ENCODE peak calls at places on chromosomes 4 and X, in seven cellular contexts. One of them, this sample, is unnamed.

GRCh38 chrX:116267511-116268040 is 97.0 kb downstream of the AGTR2 start:
- DNase-seq in PC-9: no peak
- DNase-seq in PC-3: no peak
- DNase-seq in SK-N-SH: no peak
- DNase-seq in GM23338: no peak
- DNase-seq in MM.1S: no peak
- DNase-seq in neural progenitor cell: no peak
- DNase-seq in this sample: peak; percentile 31

GRCh38 chrX:17081535-17081934 is 135.1 kb downstream of the REPS2 start:
- DNase-seq in PC-9: no peak
- DNase-seq in PC-3: no peak
- DNase-seq in neural progenitor cell: no peak
- DNase-seq in GM23338: no peak
- DNase-seq in SK-N-SH: no peak
- DNase-seq in MM.1S: no peak
- DNase-seq in this sample: no peak

GRCh38 chrX:153494541-153495361 is at the start of gene BGN:
- DNase-seq in GM23338: peak; percentile 52
- DNase-seq in neural progenitor cell: peak; percentile 69
- DNase-seq in PC-3: no peak
- DNase-seq in MM.1S: no peak
- DNase-seq in PC-9: peak; percentile 12
- DNase-seq in SK-N-SH: peak; percentile 68
- DNase-seq in this sample: peak; percentile 71

GRCh38 chrX:1427756-1428155 is 25.0 kb downstream of the ASMTL start:
- DNase-seq in MM.1S: no peak
- DNase-seq in PC-3: no peak
- DNase-seq in neural progenitor cell: no peak
- DNase-seq in GM23338: no peak
- DNase-seq in SK-N-SH: no peak
- DNase-seq in PC-9: no peak
- DNase-seq in this sample: no peak

GRCh38 chr4:174262624-174263444 is 20.6 kb downstream of the FBXO8 start:
- DNase-seq in PC-3: no peak
- DNase-seq in SK-N-SH: no peak
- DNase-seq in neural progenitor cell: no peak
- DNase-seq in GM23338: no peak
- DNase-seq in PC-9: no peak
- DNase-seq in MM.1S: no peak
- DNase-seq in this sample: no peak

GRCh38 chr4:175705407-175705806 is 106.7 kb downstream of the GPM6A start:
- DNase-seq in PC-3: no peak
- DNase-seq in neural progenitor cell: peak; percentile 80
- DNase-seq in MM.1S: no peak
- DNase-seq in PC-9: no peak
- DNase-seq in SK-N-SH: peak; percentile 11
- DNase-seq in GM23338: peak; percentile 65
- DNase-seq in this sample: peak; percentile 0

GRCh38 chr4:187993827-187994226 is 1.7 kb upstream of the ZFP42 start:
- DNase-seq in SK-N-SH: no peak
- DNase-seq in GM23338: peak; percentile 87
- DNase-seq in PC-9: peak; percentile 32
- DNase-seq in MM.1S: no peak
- DNase-seq in PC-3: peak; percentile 49
- DNase-seq in neural progenitor cell: peak; percentile 58
- DNase-seq in this sample: no peak

GRCh38 chr4:129614581-129614980 is 518.6 kb downstream of the C4orf33 start:
- DNase-seq in neural progenitor cell: peak; percentile 9
- DNase-seq in GM23338: no peak
- DNase-seq in PC-9: no peak
- DNase-seq in SK-N-SH: no peak
- DNase-seq in PC-3: no peak
- DNase-seq in MM.1S: no peak
- DNase-seq in this sample: no peak

GRCh38 chrX:151384807-151385206 is 12.2 kb upstream of the VMA21 start:
- DNase-seq in PC-9: no peak
- DNase-seq in neural progenitor cell: peak; percentile 2
- DNase-seq in PC-3: no peak
- DNase-seq in MM.1S: no peak
- DNase-seq in GM23338: peak; percentile 15
- DNase-seq in SK-N-SH: no peak
- DNase-seq in this sample: no peak

GRCh38 chrX:106608016-106608415 is 3.8 kb upstream of the RADX start:
- DNase-seq in GM23338: peak; percentile 64
- DNase-seq in PC-3: no peak
- DNase-seq in PC-9: no peak
- DNase-seq in SK-N-SH: no peak
- DNase-seq in neural progenitor cell: peak; percentile 25
- DNase-seq in MM.1S: no peak
- DNase-seq in this sample: no peak

GRCh38 chr4:118942465-118942864 is 53.8 kb downstream of the SYNPO2 start:
- DNase-seq in PC-3: peak; percentile 80
- DNase-seq in GM23338: no peak
- DNase-seq in PC-9: no peak
- DNase-seq in neural progenitor cell: no peak
- DNase-seq in SK-N-SH: peak; percentile 12
- DNase-seq in MM.1S: no peak
- DNase-seq in this sample: peak; percentile 26

GRCh38 chr4:185036842-185037241 is 18.6 kb downstream of the HELT start:
- DNase-seq in GM23338: peak; percentile 62
- DNase-seq in PC-9: no peak
- DNase-seq in MM.1S: no peak
- DNase-seq in neural progenitor cell: peak; percentile 21
- DNase-seq in PC-3: no peak
- DNase-seq in SK-N-SH: no peak
- DNase-seq in this sample: no peak

GRCh38 chr4:105401278-105401677 is 72.6 kb downstream of the PPA2 start:
- DNase-seq in SK-N-SH: no peak
- DNase-seq in GM23338: no peak
- DNase-seq in neural progenitor cell: no peak
- DNase-seq in MM.1S: no peak
- DNase-seq in PC-9: no peak
- DNase-seq in PC-3: no peak
- DNase-seq in this sample: no peak

GRCh38 chrX:151177141-151178027 is 1.0 kb downstream of the GPR50 start:
- DNase-seq in GM23338: peak; percentile 61
- DNase-seq in SK-N-SH: no peak
- DNase-seq in PC-9: no peak
- DNase-seq in MM.1S: no peak
- DNase-seq in neural progenitor cell: peak; percentile 63
- DNase-seq in PC-3: no peak
- DNase-seq in this sample: no peak

GRCh38 chr4:1978226-1978625 is 30.5 kb downstream of the NELFA start:
- DNase-seq in PC-9: no peak
- DNase-seq in GM23338: no peak
- DNase-seq in SK-N-SH: no peak
- DNase-seq in neural progenitor cell: no peak
- DNase-seq in MM.1S: no peak
- DNase-seq in PC-3: no peak
- DNase-seq in this sample: no peak

GRCh38 chr4:15799703-15800102 is 21.6 kb downstream of the CD38 start:
- DNase-seq in GM23338: no peak
- DNase-seq in MM.1S: no peak
- DNase-seq in SK-N-SH: no peak
- DNase-seq in PC-3: no peak
- DNase-seq in PC-9: no peak
- DNase-seq in neural progenitor cell: no peak
- DNase-seq in this sample: no peak
- H4K20me1 ChIP-seq in GM23338: no peaks in the 10 kb centered on the region
- H4K20me1 ChIP-seq in MM.1S: no peaks in the 10 kb centered on the region
- H4K20me1 ChIP-seq in SK-N-SH: no peaks in the 10 kb centered on the region
- H4K20me1 ChIP-seq in PC-3: no peaks in the 10 kb centered on the region
- H4K20me1 ChIP-seq in PC-9: no peaks in the 10 kb centered on the region
- H4K20me1 ChIP-seq in neural progenitor cell: no peaks in the 10 kb centered on the region
- H4K20me1 ChIP-seq in this sample: no peaks in the 10 kb centered on the region

DNA sequence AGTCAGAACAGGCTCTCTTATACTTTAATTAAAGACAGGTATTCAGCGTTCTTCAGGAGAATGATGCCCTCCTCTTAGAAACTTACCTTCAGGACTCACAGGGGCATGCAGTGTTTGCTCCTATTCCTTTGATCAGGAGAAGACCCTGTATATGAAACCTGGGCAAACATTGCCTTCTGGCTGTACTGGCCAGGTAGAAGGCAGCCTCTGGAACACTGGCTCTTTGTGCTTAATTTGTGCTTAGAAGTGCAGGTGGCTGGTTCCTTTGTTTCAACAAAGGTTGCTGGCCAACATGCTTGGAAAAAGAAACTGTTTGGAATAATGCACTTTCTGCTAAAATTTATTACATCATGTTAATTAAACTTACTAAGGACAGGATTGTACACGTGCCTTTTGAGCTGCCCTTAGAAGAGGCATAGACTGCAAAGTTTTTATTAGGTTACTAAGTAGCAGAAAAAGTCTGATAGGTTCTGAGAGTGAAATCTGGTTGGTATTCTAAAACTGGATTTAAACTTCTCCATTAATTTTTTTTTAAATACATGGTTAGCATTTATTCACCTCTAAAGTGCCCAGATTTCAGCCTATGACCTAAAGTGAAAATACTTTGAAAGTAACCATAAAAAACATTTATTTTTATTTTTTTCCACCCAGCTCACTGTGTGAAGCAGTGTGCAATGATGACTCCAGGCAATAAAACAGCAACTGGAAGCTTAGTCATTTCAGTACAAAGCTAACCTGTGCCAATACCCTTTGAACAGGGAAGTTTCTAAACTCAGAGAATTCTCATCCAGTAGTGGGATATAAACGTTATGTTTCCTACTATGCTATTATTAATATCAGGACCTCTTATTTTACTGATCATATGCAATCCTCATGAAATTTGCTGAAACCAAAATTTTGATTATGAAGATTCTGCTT is 11.3 kb downstream of the RASSF6 start:
- DNase-seq in GM23338: no peak
- DNase-seq in MM.1S: no peak
- DNase-seq in PC-9: no peak
- DNase-seq in neural progenitor cell: no peak
- DNase-seq in SK-N-SH: no peak
- DNase-seq in PC-3: peak; percentile 90
- DNase-seq in this sample: peak; percentile 52
- H3F3A ChIP-seq in GM23338: no peaks in the 10 kb centered on the region
- H3F3A ChIP-seq in MM.1S: peaks cover 22% of the 10 kb centered on the region
- H3F3A ChIP-seq in PC-9: no peaks in the 10 kb centered on the region
- H3F3A ChIP-seq in neural progenitor cell: no peaks in the 10 kb centered on the region
- H3F3A ChIP-seq in SK-N-SH: no peaks in the 10 kb centered on the region
- H3F3A ChIP-seq in PC-3: peaks cover 3% of the 10 kb centered on the region
- H3F3A ChIP-seq in this sample: no peaks in the 10 kb centered on the region

DNA sequence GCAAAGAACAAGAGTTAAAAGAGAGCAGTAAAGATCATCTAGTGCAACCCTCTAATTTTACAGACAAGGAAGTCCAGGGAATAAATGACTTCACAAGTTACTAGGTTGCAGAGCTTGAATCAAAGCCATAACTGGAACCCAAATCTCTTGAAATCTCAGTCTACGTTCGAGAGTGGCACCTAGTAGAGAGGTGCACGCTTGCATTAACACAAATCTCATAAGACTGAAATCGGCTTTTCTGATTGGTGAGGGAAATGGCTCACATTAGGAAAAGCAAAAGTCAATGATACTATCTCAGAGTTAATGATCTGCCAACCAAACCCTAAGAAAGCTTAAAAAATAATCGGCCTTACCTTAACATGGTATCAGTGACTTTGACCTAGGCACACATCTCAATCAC is 43.0 kb downstream of the FAT1 start:
- DNase-seq in GM23338: no peak
- DNase-seq in MM.1S: no peak
- DNase-seq in SK-N-SH: no peak
- DNase-seq in PC-9: no peak
- DNase-seq in PC-3: no peak
- DNase-seq in neural progenitor cell: no peak
- DNase-seq in this sample: no peak
- H4K20me1 ChIP-seq in GM23338: no peaks in the 10 kb centered on the region
- H4K20me1 ChIP-seq in MM.1S: no peaks in the 10 kb centered on the region
- H4K20me1 ChIP-seq in SK-N-SH: no peaks in the 10 kb centered on the region
- H4K20me1 ChIP-seq in PC-9: no peaks in the 10 kb centered on the region
- H4K20me1 ChIP-seq in PC-3: peaks cover 5% of the 10 kb centered on the region
- H4K20me1 ChIP-seq in neural progenitor cell: peaks cover 74% of the 10 kb centered on the region
- H4K20me1 ChIP-seq in this sample: no peaks in the 10 kb centered on the region

GRCh38 chr4:73589887-73590801 is 30.1 kb downstream of the RASSF6 start:
- DNase-seq in MM.1S: peak; percentile 78
- DNase-seq in SK-N-SH: no peak
- DNase-seq in PC-3: no peak
- DNase-seq in GM23338: no peak
- DNase-seq in neural progenitor cell: no peak
- DNase-seq in PC-9: no peak
- DNase-seq in this sample: no peak
- H3F3A ChIP-seq in MM.1S: peaks cover 20% of the 10 kb centered on the region
- H3F3A ChIP-seq in SK-N-SH: no peaks in the 10 kb centered on the region
- H3F3A ChIP-seq in PC-3: no peaks in the 10 kb centered on the region
- H3F3A ChIP-seq in GM23338: no peaks in the 10 kb centered on the region
- H3F3A ChIP-seq in neural progenitor cell: peaks cover 8% of the 10 kb centered on the region
- H3F3A ChIP-seq in PC-9: no peaks in the 10 kb centered on the region
- H3F3A ChIP-seq in this sample: peaks cover 12% of the 10 kb centered on the region

GRCh38 chr4:3307891-3308575 is 15.2 kb downstream of the RGS12 start:
- DNase-seq in GM23338: no peak
- DNase-seq in SK-N-SH: no peak
- DNase-seq in PC-3: no peak
- DNase-seq in MM.1S: no peak
- DNase-seq in neural progenitor cell: no peak
- DNase-seq in PC-9: no peak
- DNase-seq in this sample: no peak
- H4K20me1 ChIP-seq in GM23338: peaks cover 4% of the 10 kb centered on the region
- H4K20me1 ChIP-seq in SK-N-SH: peaks cover 84% of the 10 kb centered on the region
- H4K20me1 ChIP-seq in PC-3: peaks cover 7% of the 10 kb centered on the region
- H4K20me1 ChIP-seq in MM.1S: no peaks in the 10 kb centered on the region
- H4K20me1 ChIP-seq in neural progenitor cell: peaks cover 56% of the 10 kb centered on the region
- H4K20me1 ChIP-seq in PC-9: peaks cover 3% of the 10 kb centered on the region
- H4K20me1 ChIP-seq in this sample: no peaks in the 10 kb centered on the region

GRCh38 chr4:76596713-76597112 is 161.7 kb downstream of the SHROOM3 start:
- DNase-seq in PC-3: no peak
- DNase-seq in neural progenitor cell: no peak
- DNase-seq in SK-N-SH: no peak
- DNase-seq in PC-9: no peak
- DNase-seq in MM.1S: no peak
- DNase-seq in GM23338: no peak
- DNase-seq in this sample: no peak
- H3F3A ChIP-seq in PC-3: no peaks in the 10 kb centered on the region
- H3F3A ChIP-seq in neural progenitor cell: peaks cover 12% of the 10 kb centered on the region
- H3F3A ChIP-seq in SK-N-SH: peaks cover 8% of the 10 kb centered on the region
- H3F3A ChIP-seq in PC-9: no peaks in the 10 kb centered on the region
- H3F3A ChIP-seq in MM.1S: no peaks in the 10 kb centered on the region
- H3F3A ChIP-seq in GM23338: no peaks in the 10 kb centered on the region
- H3F3A ChIP-seq in this sample: peaks cover 5% of the 10 kb centered on the region

GRCh38 chrX:41118156-41118555 is 32.9 kb downstream of the USP9X start:
- DNase-seq in GM23338: no peak
- DNase-seq in SK-N-SH: no peak
- DNase-seq in MM.1S: no peak
- DNase-seq in PC-9: no peak
- DNase-seq in PC-3: no peak
- DNase-seq in neural progenitor cell: no peak
- DNase-seq in this sample: no peak
- H4K20me1 ChIP-seq in GM23338: peaks cover 33% of the 10 kb centered on the region
- H4K20me1 ChIP-seq in SK-N-SH: peaks cover 98% of the 10 kb centered on the region
- H4K20me1 ChIP-seq in MM.1S: peaks cover 41% of the 10 kb centered on the region
- H4K20me1 ChIP-seq in PC-9: peaks cover 11% of the 10 kb centered on the region
- H4K20me1 ChIP-seq in PC-3: peaks cover 50% of the 10 kb centered on the region
- H4K20me1 ChIP-seq in neural progenitor cell: peaks cover 53% of the 10 kb centered on the region
- H4K20me1 ChIP-seq in this sample: peaks cover 16% of the 10 kb centered on the region